ENCODE peak calls at places on chromosomes 5 and 9, in six cellular contexts. C is hippocampal formation; A is Panc1; S is HTR-8/SVneo; G is stimulated activated CD8-positive, alpha-beta memory T cell treated with anti-CD3 and anti-CD28 coated beads, Interleukin-15, amount 100 ng/mL, for 1 hour; U is nephron progenitor cell. P is an unnamed sample.

GRCh38 chr5:127076730-127077129 is 3.4 kb upstream of the C5orf63 start:
- DNase-seq in C (no peak), A (no peak), S (no peak), G (no peak), U (no peak), P (peak; percentile 69)

GRCh38 chr9:27151693-27152397 is 42.8 kb downstream of the TEK start:
- DNase-seq in C (no peak), A (no peak), S (no peak), G (no peak), U (no peak), P (peak; percentile 58)

GRCh38 chr9:94259077-94259847 is at the start of gene ZNF169:
- DNase-seq in C (peak; percentile 85), A (peak; percentile 30), S (peak; percentile 86), G (peak; percentile 78), U (peak; percentile 86), P (peak; percentile 89)

GRCh38 chr5:138282918-138283742 is 8.7 kb upstream of the GFRA3 start:
- DNase-seq in C (peak; percentile 33), A (peak; percentile 13), S (peak; percentile 64), G (no peak), U (peak; percentile 28), P (peak; percentile 51)

GRCh38 chr9:137129089-137129455 is 9.9 kb upstream of the GRIN1 start:
- DNase-seq in C (no peak), A (no peak), S (no peak), G (no peak), U (peak; percentile 36), P (no peak)

GRCh38 chr5:58184910-58185309 is 275.0 kb downstream of the PLK2 start:
- DNase-seq in C (no peak), A (no peak), S (peak; percentile 25), G (no peak), U (no peak), P (peak; percentile 67)

GRCh38 chr5:99605904-99606303 is 677.1 kb upstream of the CHD1 start:
- DNase-seq in C (no peak), A (no peak), S (no peak), G (no peak), U (no peak), P (no peak)

GRCh38 chr5:149015561-149015960 is 47.3 kb downstream of the SH3TC2 start:
- DNase-seq in C (no peak), A (no peak), S (no peak), G (no peak), U (no peak), P (no peak)

GRCh38 chr5:122110990-122111389 is 18.4 kb upstream of the ZNF474 start:
- DNase-seq in C (no peak), A (no peak), S (no peak), G (no peak), U (no peak), P (no peak)

GRCh38 chr9:12783767-12784460 is 9.1 kb downstream of the LURAP1L start:
- DNase-seq in C (no peak), A (no peak), S (no peak), G (no peak), U (no peak), P (no peak)

GRCh38 chr9:38118862-38119435 is 49.9 kb upstream of the SHB start:
- DNase-seq in C (no peak), A (no peak), S (no peak), G (no peak), U (no peak), P (no peak)

GRCh38 chr9:135608294-135608998 is 30.9 kb downstream of the GLT6D1 start:
- DNase-seq in C (no peak), A (no peak), S (no peak), G (no peak), U (no peak), P (no peak)

GRCh38 chr5:102547659-102548058 is 48.9 kb upstream of the SLCO6A1 start:
- DNase-seq in C (no peak), A (no peak), S (no peak), G (no peak), U (no peak), P (no peak)

P was measured in NCI-H226.